ENCODE peak calls at places on chromosomes 13 and 19, in eight cellular contexts. J is pancreas; H is NAMALWA; T is stimulated activated CD8-positive, alpha-beta memory T cell treated with anti-CD3 and anti-CD28 coated beads, Interleukin-4, amount 100 ng/mL, for 4 hours; S is NCI-H2029 treated with DMSO at 0.1 percent for 48 hours; Y is cardiac fibroblast; I is sciatic nerve; L is Peyer's patch. E is an unnamed sample.

GRCh38 chr13:83882626-83882959 is 319 bp upstream of the SLITRK1 start:
- DNase-seq in J (no peak), H (no peak), T (no peak), S (no peak), Y (no peak), I (no peak), L (no peak), E (no peak)

GRCh38 chr13:47418206-47418920 is 521.5 kb upstream of the HTR2A start:
- DNase-seq in J (no peak), H (no peak), T (no peak), S (no peak), Y (no peak), I (no peak), L (no peak), E (no peak)

GRCh38 chr19:2273356-2274184 is 8.4 kb downstream of the PEAK3 start:
- DNase-seq in J (peak; percentile 94), H (peak; percentile 94), T (peak; percentile 35), S (peak; percentile 62), Y (peak; percentile 81), I (peak; percentile 82), L (peak; percentile 87), E (peak; percentile 78)

GRCh38 chr19:18157465-18158063 is 4.6 kb downstream of the PIK3R2 start:
- DNase-seq in J (peak; percentile 72), H (no peak), T (no peak), S (peak; percentile 8), Y (no peak), I (no peak), L (no peak), E (no peak)

GRCh38 chr19:54644056-54644455 is 13.8 kb downstream of the LILRB1 start:
- DNase-seq in J (no peak), H (no peak), T (no peak), S (no peak), Y (no peak), I (peak; percentile 71), L (no peak), E (no peak)

GRCh38 chr13:79870766-79871165 is 389.8 kb downstream of the NDFIP2 start:
- DNase-seq in J (no peak), H (no peak), T (no peak), S (no peak), Y (no peak), I (no peak), L (no peak), E (no peak)

GRCh38 chr13:93624371-93624777 is 397.8 kb downstream of the GPC6 start:
- DNase-seq in J (no peak), H (no peak), T (no peak), S (no peak), Y (peak; percentile 33), I (no peak), L (no peak), E (no peak)

GRCh38 chr19:45161715-45162463 is 1.1 kb upstream of the NKPD1 start:
- DNase-seq in J (no peak), H (no peak), T (no peak), S (no peak), Y (peak; percentile 56), I (no peak), L (no peak), E (no peak)

GRCh38 chr13:42378383-42378780 is 106.4 kb downstream of the AKAP11 start:
- DNase-seq in J (no peak), H (no peak), T (no peak), S (no peak), Y (no peak), I (no peak), L (no peak), E (no peak)

GRCh38 chr19:19575411-19575810 is 37.3 kb downstream of the CILP2 start:
- DNase-seq in J (no peak), H (no peak), T (no peak), S (no peak), Y (no peak), I (no peak), L (no peak), E (no peak)

GRCh38 chr13:26377038-26377437 is 123.1 kb downstream of the CDK8 start:
- DNase-seq in J (no peak), H (peak; percentile 49), T (no peak), S (no peak), Y (peak; percentile 8), I (no peak), L (no peak), E (no peak)

GRCh38 chr13:32201809-32202208 is 113.4 kb downstream of the ZAR1L start:
- DNase-seq in J (no peak), H (no peak), T (no peak), S (no peak), Y (no peak), I (no peak), L (no peak), E (no peak)

GRCh38 chr13:94959616-94960015 is 247.3 kb upstream of the SOX21 start:
- DNase-seq in J (no peak), H (no peak), T (no peak), S (no peak), Y (no peak), I (no peak), L (no peak), E (no peak)

GRCh38 chr13:93472296-93472695 is 245.7 kb downstream of the GPC6 start:
- DNase-seq in J (no peak), H (no peak), T (no peak), S (no peak), Y (no peak), I (no peak), L (no peak), E (no peak)

GRCh38 chr13:30158774-30159445 is 148.4 kb downstream of the KATNAL1 start:
- DNase-seq in J (no peak), H (no peak), T (no peak), S (no peak), Y (peak; percentile 61), I (peak; percentile 75), L (no peak), E (no peak)

GRCh38 chr13:94610475-94610874 is 8.8 kb downstream of the GPR180 start:
- DNase-seq in J (no peak), H (no peak), T (no peak), S (no peak), Y (no peak), I (no peak), L (no peak), E (no peak)

GRCh38 chr13:112064222-112064621 is 2.7 kb upstream of the SOX1 start:
- DNase-seq in J (no peak), H (no peak), T (no peak), S (no peak), Y (no peak), I (no peak), L (no peak), E (no peak)

GRCh38 chr13:104869501-104869900 is 1666.0 kb downstream of the EFNB2 start:
- DNase-seq in J (no peak), H (no peak), T (no peak), S (no peak), Y (peak; percentile 7), I (no peak), L (no peak), E (no peak)

GRCh38 chr13:104810242-104810641 is 1725.2 kb downstream of the EFNB2 start:
- DNase-seq in J (no peak), H (peak; percentile 64), T (no peak), S (no peak), Y (no peak), I (no peak), L (no peak), E (no peak)

GRCh38 chr19:36797786-36798108 is 25.1 kb upstream of the ZNF850 start:
- DNase-seq in J (no peak), H (no peak), T (no peak), S (no peak), Y (no peak), I (no peak), L (no peak), E (no peak)

GRCh38 chr13:107864543-107865460 is 350.5 kb downstream of the LIG4 start:
- DNase-seq in J (no peak), H (peak; percentile 49), T (no peak), S (peak; percentile 31), Y (peak; percentile 63), I (no peak), L (no peak), E (no peak)

GRCh38 chr19:31235806-31236205 is 113.4 kb downstream of the TSHZ3 start:
- DNase-seq in J (no peak), H (no peak), T (no peak), S (no peak), Y (no peak), I (no peak), L (no peak), E (no peak)

GRCh38 chr19:47408156-47408938 is 11.0 kb downstream of the MEIS3 start:
- DNase-seq in J (no peak), H (no peak), T (no peak), S (no peak), Y (no peak), I (no peak), L (no peak), E (no peak)

GRCh38 chr19:4575267-4575793 is 15.8 kb upstream of the SEMA6B start:
- DNase-seq in J (no peak), H (no peak), T (no peak), S (no peak), Y (peak; percentile 100), I (peak; percentile 81), L (no peak), E (peak; percentile 77)

GRCh38 chr13:43128504-43128929 is 105.1 kb downstream of the DNAJC15 start:
- DNase-seq in J (no peak), H (no peak), T (no peak), S (no peak), Y (peak; percentile 33), I (no peak), L (no peak), E (no peak)

GRCh38 chr19:10896851-10897526 is 25.6 kb downstream of the CARM1 start:
- DNase-seq in J (no peak), H (no peak), T (no peak), S (peak; percentile 90), Y (no peak), I (no peak), L (no peak), E (no peak)

GRCh38 chr13:84655677-84656076 is 773.4 kb upstream of the SLITRK1 start:
- DNase-seq in J (no peak), H (no peak), T (no peak), S (no peak), Y (peak; percentile 5), I (no peak), L (no peak), E (no peak)

GRCh38 chr13:80973721-80974120 is 632.8 kb upstream of the SPRY2 start:
- DNase-seq in J (no peak), H (no peak), T (no peak), S (no peak), Y (no peak), I (no peak), L (no peak), E (no peak)

GRCh38 chr13:79481685-79482052 is 714 bp downstream of the NDFIP2 start:
- DNase-seq in J (no peak), H (peak; percentile 31), T (peak; percentile 42), S (no peak), Y (no peak), I (no peak), L (peak; percentile 16), E (no peak)

GRCh38 chr13:76829572-76830327 is 56.5 kb downstream of the KCTD12 start:
- DNase-seq in J (no peak), H (no peak), T (no peak), S (no peak), Y (peak; percentile 65), I (no peak), L (no peak), E (no peak)

GRCh38 chr13:66329988-66330429 is 900.1 kb downstream of the PCDH9 start:
- DNase-seq in J (no peak), H (no peak), T (no peak), S (no peak), Y (no peak), I (no peak), L (no peak), E (no peak)

GRCh38 chr13:106609116-106609515 is 41.2 kb upstream of the ARGLU1 start:
- DNase-seq in J (no peak), H (no peak), T (no peak), S (no peak), Y (no peak), I (no peak), L (no peak), E (no peak)

GRCh38 chr19:16877581-16877980 is 11.2 kb upstream of the F2RL3 start:
- DNase-seq in J (no peak), H (no peak), T (no peak), S (no peak), Y (no peak), I (no peak), L (no peak), E (no peak)

GRCh38 chr19:41998246-41999020 is 4.4 kb upstream of the ATP1A3 start:
- DNase-seq in J (peak; percentile 80), H (peak; percentile 44), T (no peak), S (no peak), Y (peak; percentile 40), I (no peak), L (no peak), E (no peak)

E was measured in T1000.